ENCODE peak calls at places on chromosomes 16 and 17, in ten cellular contexts. Q is OCI-LY7; T is activated naive CD8-positive, alpha-beta T cell treated with anti-CD3 and anti-CD28 coated beads, Interleukin-2, amount 50 U/mL, for 24 hours; G is fibroblast of lung; C is left cardiac atrium; U is posterior cingulate gyrus; R is T-helper 9 cell; B is NAMALWA; A is Ammon's horn; O is stimulated activated CD8-positive, alpha-beta memory T cell treated with anti-CD3 and anti-CD28 coated beads, Interleukin-4, amount 100 ng/mL, for 24 hours. X is an unnamed sample.
A peak's percentile ranks its signal among the peaks of the same experiment; 100 is the strongest.

GRCh38 chr16:87541004-87541881 is 48.4 kb upstream of the ZCCHC14 start:
- DNase-seq in B (no peak), O (no peak), U (peak; percentile 51), G (peak; percentile 72), C (peak; percentile 84), A (peak; percentile 47), R (no peak), T (no peak), Q (no peak), X (no peak)

GRCh38 chr17:41602524-41602923 is 10.0 kb downstream of the KRT16 start:
- DNase-seq in C (no peak), O (no peak), Q (no peak), R (no peak), U (no peak), B (no peak), G (no peak), T (no peak), A (no peak), X (no peak)

GRCh38 chr17:39001703-39002637 is 34.8 kb upstream of the FBXO47 start:
- DNase-seq in G (peak; percentile 47), C (peak; percentile 92), U (no peak), R (no peak), Q (no peak), A (peak; percentile 25), T (no peak), B (no peak), O (no peak), X (no peak)

GRCh38 chr16:2985457-2985856 is 5.2 kb upstream of the PKMYT1 start:
- DNase-seq in T (no peak), O (no peak), B (no peak), G (peak; percentile 15), C (peak; percentile 47), A (no peak), R (no peak), U (no peak), Q (no peak), X (no peak)

GRCh38 chr17:82881292-82881823 is 41.5 kb upstream of the ZNF750 start:
- DNase-seq in R (no peak), O (no peak), B (no peak), G (no peak), U (no peak), C (peak; percentile 21), A (no peak), Q (no peak), T (no peak), X (no peak)

GRCh38 chr16:89319883-89320716 is 102.6 kb downstream of the ZNF778 start:
- DNase-seq in C (peak; percentile 75), B (no peak), R (no peak), G (peak; percentile 78), Q (no peak), U (no peak), A (no peak), T (peak; percentile 59), O (no peak), X (no peak)

GRCh38 chr16:85536411-85537330 is 76.5 kb upstream of the GSE1 start:
- DNase-seq in C (no peak), A (no peak), Q (no peak), U (no peak), G (no peak), T (no peak), B (no peak), R (no peak), O (no peak), X (no peak)

GRCh38 chr17:40097087-40097486 is 3.3 kb downstream of the NR1D1 start:
- DNase-seq in O (no peak), B (no peak), T (no peak), G (no peak), R (no peak), A (no peak), U (no peak), Q (no peak), C (no peak), X (no peak)

GRCh38 chr16:588639-588888 is 1.3 kb upstream of the RAB40C start:
- DNase-seq in B (peak; percentile 83), G (peak; percentile 58), U (no peak), T (peak; percentile 68), O (peak; percentile 45), Q (peak; percentile 70), A (no peak), R (peak; percentile 52), C (peak; percentile 57), X (peak; percentile 88)

GRCh38 chr17:31517524-31517923 is 126.0 kb downstream of the RAB11FIP4 start:
- DNase-seq in T (no peak), U (no peak), G (no peak), O (no peak), C (no peak), Q (no peak), B (no peak), R (no peak), A (no peak), X (no peak)

GRCh38 chr16:1773703-1774455 is 945 bp upstream of the MRPS34 start:
- DNase-seq in G (peak; percentile 66), R (no peak), Q (peak; percentile 50), C (no peak), B (no peak), A (peak; percentile 56), O (no peak), T (peak; percentile 40), U (no peak), X (peak; percentile 68)

GRCh38 chr17:75024686-75025397 is 12.4 kb downstream of the MRPL58 start:
- DNase-seq in O (no peak), G (no peak), R (no peak), B (peak; percentile 20), T (peak; percentile 23), Q (no peak), C (no peak), A (no peak), U (no peak), X (no peak)

GRCh38 chr17:31452101-31452500 is 60.6 kb downstream of the RAB11FIP4 start:
- DNase-seq in U (no peak), C (no peak), Q (no peak), G (no peak), O (no peak), A (no peak), B (no peak), R (no peak), T (no peak), X (no peak)

GRCh38 chr17:42457107-42457787 is 1.4 kb upstream of the ATP6V0A1 start:
- DNase-seq in O (no peak), R (no peak), G (no peak), B (peak; percentile 41), C (no peak), U (no peak), Q (peak; percentile 39), T (no peak), A (peak; percentile 23), X (no peak)

GRCh38 chr16:84982434-84982833 is 28.9 kb downstream of the ZDHHC7 start:
- DNase-seq in R (no peak), A (peak; percentile 45), O (no peak), C (peak; percentile 49), U (no peak), Q (no peak), T (no peak), B (no peak), G (no peak), X (no peak)

GRCh38 chr17:83182620-83183063 is 103.2 kb downstream of the METRNL start:
- DNase-seq in T (no peak), O (no peak), A (peak; percentile 0), U (no peak), G (no peak), R (no peak), Q (no peak), B (no peak), C (no peak), X (no peak)